ENCODE peak calls at places on chromosomes 11 and 22, in seven cellular contexts. One of them, this sample, is unnamed.
A peak's percentile ranks its signal among the peaks of the same experiment; 100 is the strongest.

GRCh38 chr22:40310081-40310770 is 36.1 kb upstream of the ADSL start:
- DNase-seq in HCT116: no peak
- DNase-seq in HepG2: no peak
- DNase-seq in colonic mucosa: no peak
- DNase-seq in GM23248: peak; percentile 93
- DNase-seq in H9: no peak
- DNase-seq in fibroblast of lung: peak; percentile 93
- DNase-seq in this sample: peak; percentile 27

GRCh38 chr11:117528061-117528780 is 200.6 kb downstream of the CEP164 start:
- DNase-seq in GM23248: no peak
- DNase-seq in fibroblast of lung: peak; percentile 18
- DNase-seq in HCT116: no peak
- DNase-seq in H9: no peak
- DNase-seq in colonic mucosa: no peak
- DNase-seq in HepG2: no peak
- DNase-seq in this sample: no peak

GRCh38 chr11:112963368-112963955 is 2.2 kb downstream of the NCAM1 start:
- DNase-seq in HepG2: no peak
- DNase-seq in H9: no peak
- DNase-seq in colonic mucosa: no peak
- DNase-seq in HCT116: no peak
- DNase-seq in GM23248: no peak
- DNase-seq in fibroblast of lung: no peak
- DNase-seq in this sample: no peak

GRCh38 chr11:44731685-44732411 is 5.1 kb downstream of the TSPAN18 start:
- DNase-seq in GM23248: no peak
- DNase-seq in HCT116: no peak
- DNase-seq in H9: peak; percentile 60
- DNase-seq in fibroblast of lung: no peak
- DNase-seq in HepG2: no peak
- DNase-seq in colonic mucosa: no peak
- DNase-seq in this sample: peak; percentile 74

GRCh38 chr11:79493555-79494171 is 52.8 kb upstream of the TENM4 start:
- DNase-seq in GM23248: peak; percentile 70
- DNase-seq in colonic mucosa: peak; percentile 75
- DNase-seq in HepG2: peak; percentile 47
- DNase-seq in HCT116: peak; percentile 19
- DNase-seq in fibroblast of lung: peak; percentile 52
- DNase-seq in H9: peak; percentile 95
- DNase-seq in this sample: peak; percentile 98

GRCh38 chr22:40289991-40290459 is 56.3 kb upstream of the ADSL start:
- DNase-seq in GM23248: no peak
- DNase-seq in HCT116: no peak
- DNase-seq in fibroblast of lung: peak; percentile 21
- DNase-seq in colonic mucosa: no peak
- DNase-seq in H9: no peak
- DNase-seq in HepG2: no peak
- DNase-seq in this sample: no peak

GRCh38 chr22:22893891-22894739 is 6.5 kb downstream of the IGLL5 start:
- DNase-seq in fibroblast of lung: no peak
- DNase-seq in HepG2: no peak
- DNase-seq in GM23248: no peak
- DNase-seq in H9: no peak
- DNase-seq in HCT116: no peak
- DNase-seq in colonic mucosa: no peak
- DNase-seq in this sample: peak; percentile 59

GRCh38 chr22:23183107-23183698 is 2.9 kb downstream of the BCR start:
- DNase-seq in GM23248: peak; percentile 75
- DNase-seq in H9: peak; percentile 79
- DNase-seq in HepG2: peak; percentile 47
- DNase-seq in colonic mucosa: peak; percentile 62
- DNase-seq in HCT116: no peak
- DNase-seq in fibroblast of lung: peak; percentile 80
- DNase-seq in this sample: peak; percentile 92

GRCh38 chr11:107018274-107018901 is at the start of gene GUCY1A2:
- DNase-seq in H9: peak; percentile 59
- DNase-seq in fibroblast of lung: peak; percentile 37
- DNase-seq in HepG2: no peak
- DNase-seq in HCT116: no peak
- DNase-seq in colonic mucosa: no peak
- DNase-seq in GM23248: peak; percentile 42
- DNase-seq in this sample: peak; percentile 79

GRCh38 chr11:8807544-8808225 is 103.3 kb upstream of the AKIP1 start:
- DNase-seq in fibroblast of lung: peak; percentile 97
- DNase-seq in HCT116: no peak
- DNase-seq in colonic mucosa: peak; percentile 73
- DNase-seq in GM23248: peak; percentile 84
- DNase-seq in HepG2: no peak
- DNase-seq in H9: no peak
- DNase-seq in this sample: no peak

GRCh38 chr22:35883028-35883620 is 145.5 kb downstream of the RBFOX2 start:
- DNase-seq in GM23248: peak; percentile 71
- DNase-seq in HCT116: peak; percentile 31
- DNase-seq in H9: no peak
- DNase-seq in colonic mucosa: no peak
- DNase-seq in HepG2: no peak
- DNase-seq in fibroblast of lung: peak; percentile 69
- DNase-seq in this sample: no peak

GRCh38 chr11:96191752-96192151 is 151.2 kb downstream of the MAML2 start:
- DNase-seq in fibroblast of lung: no peak
- DNase-seq in HepG2: no peak
- DNase-seq in H9: no peak
- DNase-seq in colonic mucosa: no peak
- DNase-seq in GM23248: no peak
- DNase-seq in HCT116: no peak
- DNase-seq in this sample: no peak

GRCh38 chr22:43600265-43600664 is 188.5 kb downstream of the MPPED1 start:
- DNase-seq in HCT116: no peak
- DNase-seq in fibroblast of lung: no peak
- DNase-seq in HepG2: no peak
- DNase-seq in GM23248: no peak
- DNase-seq in colonic mucosa: no peak
- DNase-seq in H9: peak; percentile 48
- DNase-seq in this sample: peak; percentile 68

GRCh38 chr11:103961010-103961409 is 75.4 kb upstream of the DDI1 start:
- DNase-seq in H9: no peak
- DNase-seq in HepG2: no peak
- DNase-seq in fibroblast of lung: peak; percentile 73
- DNase-seq in colonic mucosa: no peak
- DNase-seq in GM23248: peak; percentile 73
- DNase-seq in HCT116: no peak
- DNase-seq in this sample: no peak

GRCh38 chr22:49016909-49017768 is 810.5 kb downstream of the BRD1 start:
- DNase-seq in colonic mucosa: no peak
- DNase-seq in fibroblast of lung: no peak
- DNase-seq in GM23248: no peak
- DNase-seq in HepG2: no peak
- DNase-seq in H9: peak; percentile 24
- DNase-seq in HCT116: no peak
- DNase-seq in this sample: peak; percentile 37

GRCh38 chr11:17513853-17514252 is 30.4 kb downstream of the USH1C start:
- DNase-seq in H9: no peak
- DNase-seq in HepG2: no peak
- DNase-seq in HCT116: no peak
- DNase-seq in GM23248: peak; percentile 47
- DNase-seq in colonic mucosa: no peak
- DNase-seq in fibroblast of lung: no peak
- DNase-seq in this sample: no peak

GRCh38 chr11:19419813-19420212 is 179.1 kb upstream of the E2F8 start:
- DNase-seq in H9: no peak
- DNase-seq in GM23248: peak; percentile 61
- DNase-seq in HepG2: no peak
- DNase-seq in colonic mucosa: no peak
- DNase-seq in HCT116: no peak
- DNase-seq in fibroblast of lung: peak; percentile 62
- DNase-seq in this sample: no peak

GRCh38 chr11:109071712-109072524 is 350.1 kb upstream of the C11orf87 start:
- DNase-seq in HepG2: no peak
- DNase-seq in fibroblast of lung: peak; percentile 91
- DNase-seq in HCT116: no peak
- DNase-seq in colonic mucosa: no peak
- DNase-seq in GM23248: peak; percentile 60
- DNase-seq in H9: no peak
- DNase-seq in this sample: no peak

GRCh38 chr11:126158054-126158791 is 53.2 kb downstream of the RPUSD4 start:
- DNase-seq in H9: no peak
- DNase-seq in colonic mucosa: no peak
- DNase-seq in GM23248: no peak
- DNase-seq in fibroblast of lung: no peak
- DNase-seq in HepG2: peak; percentile 70
- DNase-seq in HCT116: no peak
- DNase-seq in this sample: no peak

GRCh38 chr11:73632996-73633395 is 13.4 kb upstream of the PLEKHB1 start:
- DNase-seq in fibroblast of lung: peak; percentile 23
- DNase-seq in H9: no peak
- DNase-seq in HCT116: no peak
- DNase-seq in HepG2: no peak
- DNase-seq in GM23248: no peak
- DNase-seq in colonic mucosa: no peak
- DNase-seq in this sample: no peak

GRCh38 chr22:33737662-33738061 is 182.6 kb downstream of the LARGE1 start:
- DNase-seq in HCT116: no peak
- DNase-seq in fibroblast of lung: no peak
- DNase-seq in colonic mucosa: no peak
- DNase-seq in GM23248: no peak
- DNase-seq in HepG2: no peak
- DNase-seq in H9: no peak
- DNase-seq in this sample: no peak

GRCh38 chr22:21959274-21960074 is 6.8 kb upstream of the PPM1F start:
- DNase-seq in HepG2: no peak
- DNase-seq in GM23248: no peak
- DNase-seq in colonic mucosa: no peak
- DNase-seq in fibroblast of lung: no peak
- DNase-seq in HCT116: no peak
- DNase-seq in H9: no peak
- DNase-seq in this sample: no peak

GRCh38 chr22:31122532-31123291 is at the start of gene INPP5J:
- DNase-seq in HepG2: peak; percentile 44
- DNase-seq in fibroblast of lung: peak; percentile 57
- DNase-seq in H9: peak; percentile 54
- DNase-seq in HCT116: peak; percentile 44
- DNase-seq in colonic mucosa: peak; percentile 84
- DNase-seq in GM23248: peak; percentile 68
- DNase-seq in this sample: peak; percentile 84

GRCh38 chr11:71263391-71263790 is 11.0 kb upstream of the SHANK2 start:
- DNase-seq in fibroblast of lung: peak; percentile 30
- DNase-seq in H9: no peak
- DNase-seq in HCT116: no peak
- DNase-seq in colonic mucosa: no peak
- DNase-seq in GM23248: peak; percentile 45
- DNase-seq in HepG2: no peak
- DNase-seq in this sample: no peak

GRCh38 chr22:29157759-29158535 is 47.7 kb upstream of the EMID1 start:
- DNase-seq in H9: no peak
- DNase-seq in GM23248: no peak
- DNase-seq in HepG2: peak; percentile 24
- DNase-seq in HCT116: peak; percentile 15
- DNase-seq in fibroblast of lung: no peak
- DNase-seq in colonic mucosa: no peak
- DNase-seq in this sample: peak; percentile 68

GRCh38 chr11:59265735-59266134 is 53.0 kb upstream of the MPEG1 start:
- DNase-seq in HCT116: no peak
- DNase-seq in fibroblast of lung: no peak
- DNase-seq in HepG2: no peak
- DNase-seq in H9: no peak
- DNase-seq in GM23248: no peak
- DNase-seq in colonic mucosa: no peak
- DNase-seq in this sample: peak; percentile 28
- H3K27ac ChIP-seq in HCT116: no peak overlapping the region
- H3K27ac ChIP-seq in fibroblast of lung: no peak overlapping the region
- H3K27ac ChIP-seq in HepG2: no peak overlapping the region
- H3K27ac ChIP-seq in H9: no peak overlapping the region
- H3K27ac ChIP-seq in GM23248: no peak overlapping the region
- H3K27ac ChIP-seq in colonic mucosa: no peak overlapping the region
- H3K27ac ChIP-seq in this sample: no peak overlapping the region

DNA sequence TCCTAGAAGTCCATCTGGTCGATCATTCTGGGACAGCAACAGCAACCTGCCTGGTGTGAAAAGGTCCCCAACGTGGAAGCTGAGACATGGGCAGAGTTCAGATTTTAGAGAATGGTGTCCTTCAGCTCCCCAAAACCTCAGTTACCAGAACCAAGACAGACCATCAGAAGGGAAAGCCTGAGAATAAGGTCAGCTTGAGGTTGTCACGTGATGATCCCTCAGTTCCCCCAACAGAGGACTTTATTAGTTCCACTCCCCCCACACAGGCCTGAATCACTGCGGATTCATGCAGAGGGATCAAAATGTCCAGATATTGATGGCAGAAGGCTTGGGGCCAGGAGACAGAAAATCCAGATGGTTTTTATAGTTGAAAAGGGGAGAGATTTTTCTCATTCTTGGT is 139.1 kb upstream of the NTM start:
- DNase-seq in H9: no peak
- DNase-seq in HepG2: no peak
- DNase-seq in colonic mucosa: no peak
- DNase-seq in fibroblast of lung: no peak
- DNase-seq in HCT116: no peak
- DNase-seq in GM23248: no peak
- DNase-seq in this sample: no peak
- H3K9ac ChIP-seq in H9: no peak overlapping the region
- H3K9ac ChIP-seq in HepG2: no peak overlapping the region
- H3K9ac ChIP-seq in colonic mucosa: no peak overlapping the region
- H3K9ac ChIP-seq in fibroblast of lung: no peak overlapping the region
- H3K9ac ChIP-seq in HCT116: no peak overlapping the region
- H3K9ac ChIP-seq in GM23248: no peak overlapping the region
- H3K9ac ChIP-seq in this sample: no peak overlapping the region

DNA sequence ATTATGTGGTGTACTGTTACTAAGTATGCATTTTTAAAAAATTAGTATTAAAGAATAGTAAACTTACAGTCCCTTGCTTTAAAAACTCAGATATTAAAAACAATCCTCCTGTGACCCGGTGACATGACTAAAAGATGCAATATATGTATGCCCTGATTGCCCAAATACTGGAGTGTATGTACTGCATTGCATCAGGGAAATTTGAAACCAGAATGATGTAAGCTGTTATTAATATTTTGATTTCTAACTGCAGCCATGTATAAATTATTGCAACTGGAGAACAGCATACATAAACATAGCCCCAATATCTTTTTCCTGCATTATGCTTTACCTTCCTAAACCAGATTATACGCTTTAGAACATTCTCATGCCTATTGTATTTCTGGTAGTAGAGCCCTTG is 3.7 kb upstream of the HSPA8 start:
- DNase-seq in H9: no peak
- DNase-seq in GM23248: peak; percentile 72
- DNase-seq in fibroblast of lung: no peak
- DNase-seq in colonic mucosa: no peak
- DNase-seq in HepG2: no peak
- DNase-seq in HCT116: no peak
- DNase-seq in this sample: no peak
- H3K27ac ChIP-seq in H9: no peak overlapping the region
- H3K27ac ChIP-seq in GM23248: peak overlapping the region; percentile 77
- H3K27ac ChIP-seq in fibroblast of lung: no peak overlapping the region
- H3K27ac ChIP-seq in colonic mucosa: no peak overlapping the region
- H3K27ac ChIP-seq in HepG2: no peak overlapping the region
- H3K27ac ChIP-seq in HCT116: no peak overlapping the region
- H3K27ac ChIP-seq in this sample: no peak overlapping the region

DNA sequence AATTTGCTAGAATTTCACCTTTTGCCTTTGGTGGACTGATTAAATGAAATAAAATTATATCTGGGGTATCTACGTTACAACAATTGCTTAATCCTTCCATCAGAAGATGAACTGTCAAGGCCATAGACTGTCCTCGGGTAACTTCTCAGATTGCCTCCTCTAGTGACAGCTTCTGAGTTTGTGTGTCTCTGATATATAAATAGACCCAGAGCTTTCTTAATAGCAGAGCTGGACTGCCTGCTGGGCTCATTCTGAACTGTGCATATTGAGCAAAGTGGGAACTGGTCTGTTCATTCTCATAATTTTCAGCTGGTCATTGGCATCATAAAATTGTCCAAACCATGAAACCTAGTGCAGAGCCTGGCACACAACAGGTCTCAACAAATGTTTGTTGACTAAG is 99.1 kb upstream of the GRAMD1B start:
- DNase-seq in colonic mucosa: no peak
- DNase-seq in HepG2: no peak
- DNase-seq in fibroblast of lung: no peak
- DNase-seq in HCT116: no peak
- DNase-seq in H9: no peak
- DNase-seq in GM23248: no peak
- DNase-seq in this sample: no peak
- H3K9ac ChIP-seq in colonic mucosa: no peak overlapping the region
- H3K9ac ChIP-seq in HepG2: no peak overlapping the region
- H3K9ac ChIP-seq in fibroblast of lung: no peak overlapping the region
- H3K9ac ChIP-seq in HCT116: no peak overlapping the region
- H3K9ac ChIP-seq in H9: no peak overlapping the region
- H3K9ac ChIP-seq in GM23248: no peak overlapping the region
- H3K9ac ChIP-seq in this sample: no peak overlapping the region